ENCODE peak calls at places on chromosomes 11 and 22, in four cellular contexts. O is CD8-positive, alpha-beta T cell; N is psoas muscle; T is ovary. C is an unnamed sample.

GRCh38 chr11:74480683-74481417 is 12.7 kb downstream of the LIPT2 start:
- DNase-seq in O (no peak), T (no peak), N (no peak), C (no peak)

GRCh38 chr11:110712643-110713468 is 619 bp upstream of the ARHGAP20 start:
- DNase-seq in N (peak), T (no peak), O (no peak), C (peak)

GRCh38 chr11:116217006-116217405 is 555.8 kb downstream of the BUD13 start:
- DNase-seq in O (no peak), T (no peak), N (no peak), C (peak)

GRCh38 chr11:86668929-86669328 is 3.5 kb downstream of the ME3 start:
- DNase-seq in N (no peak), O (no peak), T (no peak), C (no peak)

GRCh38 chr11:64885367-64886286 is 7.2 kb upstream of the EHD1 start:
- DNase-seq in O (no peak), T (no peak), N (no peak), C (no peak)

GRCh38 chr22:29816128-29816527 is 21.9 kb downstream of the ASCC2 start:
- DNase-seq in N (peak), T (no peak), O (no peak), C (no peak)

GRCh38 chr11:119368121-119369034 is 13.1 kb downstream of the USP2 start:
- DNase-seq in N (peak), T (peak), O (no peak), C (no peak)

GRCh38 chr11:18384157-18384641 is 10.2 kb upstream of the LDHA start:
- DNase-seq in N (peak), T (peak), O (no peak), C (peak)

GRCh38 chr11:2675540-2675939 is 24.3 kb downstream of the KCNQ1OT1 start:
- DNase-seq in O (no peak), N (no peak), T (no peak), C (no peak)

GRCh38 chr22:47194476-47195155 is 432.2 kb downstream of the TBC1D22A start:
- DNase-seq in N (no peak), O (no peak), T (no peak), C (no peak)

GRCh38 chr11:63462126-63462525 is 28.8 kb downstream of the PLAAT5 start:
- DNase-seq in O (no peak), T (no peak), N (no peak), C (no peak)

GRCh38 chr11:75429902-75430691 is 2.9 kb downstream of the KLHL35 start:
- DNase-seq in N (peak), T (no peak), O (peak), C (peak)

GRCh38 chr11:94771390-94771789 is 3.2 kb downstream of the AMOTL1 start:
- DNase-seq in T (no peak), O (no peak), N (no peak), C (no peak)

GRCh38 chr11:65135633-65136145 is 1.4 kb upstream of the SYVN1 start:
- DNase-seq in N (no peak), O (no peak), T (no peak), C (no peak)

GRCh38 chr11:67268036-67268683 is 1.9 kb downstream of the GRK2 start:
- DNase-seq in T (no peak), O (peak), N (no peak), C (peak)

GRCh38 chr11:125435461-125436238 is 60.4 kb downstream of the FEZ1 start:
- DNase-seq in O (no peak), N (no peak), T (no peak), C (no peak)

GRCh38 chr11:70324354-70325115 is 54.0 kb downstream of the PPFIA1 start:
- DNase-seq in T (no peak), N (no peak), O (no peak), C (no peak)

GRCh38 chr22:44190381-44190976 is 9.8 kb downstream of the PARVG start:
- DNase-seq in O (no peak), T (no peak), N (no peak), C (no peak)

GRCh38 chr22:49717322-49717919 is 110.3 kb downstream of the BRD1 start:
- DNase-seq in N (no peak), T (no peak), O (no peak), C (no peak)

GRCh38 chr11:2574553-2575535 is 125.0 kb downstream of the KCNQ1OT1 start:
- DNase-seq in N (peak), O (no peak), T (peak), C (peak)

GRCh38 chr22:46450931-46451660 is 86.3 kb downstream of the CELSR1 start:
- DNase-seq in O (no peak), T (no peak), N (no peak), C (no peak)

GRCh38 chr11:94623120-94623735 is 56.1 kb downstream of the PIWIL4 start:
- DNase-seq in T (peak), N (no peak), O (peak), C (no peak)

GRCh38 chr11:2104524-2105440 is 34.4 kb downstream of the IGF2 start:
- DNase-seq in T (peak), O (no peak), N (no peak), C (no peak)

GRCh38 chr11:98183034-98183433 is 837.7 kb upstream of the CNTN5 start:
- DNase-seq in T (no peak), N (no peak), O (no peak), C (no peak)

GRCh38 chr11:12303431-12304149 is 73.8 kb upstream of the PARVA start:
- DNase-seq in T (no peak), O (no peak), N (no peak), C (no peak)

GRCh38 chr11:83895516-83895915 is 609.3 kb upstream of the CCDC90B start:
- DNase-seq in N (no peak), O (no peak), T (no peak), C (no peak)

GRCh38 chr11:613369-613968 is 2.3 kb downstream of the IRF7 start:
- DNase-seq in T (peak), N (no peak), O (peak), C (no peak)

GRCh38 chr22:26399288-26399687 is 29.8 kb upstream of the ASPHD2 start:
- DNase-seq in O (no peak), T (no peak), N (no peak), C (no peak)

GRCh38 chr11:76781861-76782500 is 1.2 kb upstream of the TSKU start:
- DNase-seq in N (no peak), T (no peak), O (no peak), C (no peak)

GRCh38 chr11:118607401-118608267 is at the start of gene PHLDB1:
- DNase-seq in T (peak), N (peak), O (peak), C (peak)

GRCh38 chr22:19903513-19903912 is 38.1 kb upstream of the COMT start:
- DNase-seq in T (no peak), O (no peak), N (no peak), C (no peak)

GRCh38 chr11:66327171-66328035 is 8.8 kb downstream of the RIN1 start:
- DNase-seq in O (no peak), N (peak), T (no peak), C (no peak)

GRCh38 chr11:92131289-92131890 is 93.2 kb upstream of the FAT3 start:
- DNase-seq in O (no peak), T (no peak), N (no peak), C (no peak)

GRCh38 chr11:114893329-114893728 is 215.0 kb downstream of the NXPE2 start:
- DNase-seq in O (no peak), N (no peak), T (no peak), C (no peak)

GRCh38 chr11:114892381-114893197 is 214.3 kb downstream of the NXPE2 start:
- DNase-seq in T (no peak), O (no peak), N (no peak), C (no peak)

GRCh38 chr11:114891911-114892310 is 213.6 kb downstream of the NXPE2 start:
- DNase-seq in T (no peak), N (no peak), O (no peak), C (no peak)

DNA sequence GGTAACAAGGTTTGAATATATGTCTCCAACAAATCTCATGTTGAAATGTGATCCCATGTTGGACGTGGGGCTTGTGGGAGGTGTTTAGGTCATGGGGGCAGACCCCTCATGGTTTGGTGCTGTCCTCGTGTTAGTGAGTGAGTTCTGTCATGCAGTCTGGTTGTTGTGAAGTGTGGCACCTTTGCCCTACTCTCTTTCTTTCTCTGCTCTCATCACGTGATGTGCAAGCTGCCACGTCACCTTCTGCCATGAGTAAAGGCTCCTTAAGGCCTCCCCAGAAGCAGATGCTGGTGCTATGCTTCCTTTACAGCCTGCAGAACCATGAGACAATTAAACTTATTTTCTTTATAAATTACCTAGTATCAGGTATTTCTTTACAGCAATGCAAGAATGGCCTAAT is 218.3 kb downstream of the NXPE2 start:
- DNase-seq in N (no peak), T (no peak), O (no peak), C (no peak)
- H3K27ac ChIP-seq in N (no peak), T (no peak), O (no peak), C (no peak)

GRCh38 chr11:45264839-45265515 is 21.2 kb downstream of the SYT13 start:
- DNase-seq in T (no peak), N (no peak), O (no peak), C (no peak)

GRCh38 chr11:45267660-45268340 is 18.3 kb downstream of the SYT13 start:
- DNase-seq in T (no peak), O (no peak), N (no peak), C (peak)

GRCh38 chr11:45265963-45266692 is 20.0 kb downstream of the SYT13 start:
- DNase-seq in O (no peak), N (no peak), T (no peak), C (no peak)

GRCh38 chr11:45269678-45270077 is 16.5 kb downstream of the SYT13 start:
- DNase-seq in O (no peak), N (no peak), T (no peak), C (no peak)

GRCh38 chr11:45266693-45267451 is 19.3 kb downstream of the SYT13 start:
- DNase-seq in O (peak), T (no peak), N (no peak), C (no peak)
- TF ChIP-seq CTCF in O (no peak), T (no peak), N (no peak), C (no peak)

GRCh38 chr22:27407369-27407985 is 394.1 kb downstream of the MN1 start:
- DNase-seq in N (no peak), T (no peak), O (no peak), C (no peak)

GRCh38 chr22:27409299-27409698 is 392.3 kb downstream of the MN1 start:
- DNase-seq in O (no peak), N (no peak), T (no peak), C (no peak)

GRCh38 chr22:27405672-27406388 is 395.7 kb downstream of the MN1 start:
- DNase-seq in T (peak), O (no peak), N (peak), C (no peak)

GRCh38 chr22:27408068-27408467 is 393.5 kb downstream of the MN1 start:
- DNase-seq in O (no peak), N (no peak), T (no peak), C (no peak)

DNA sequence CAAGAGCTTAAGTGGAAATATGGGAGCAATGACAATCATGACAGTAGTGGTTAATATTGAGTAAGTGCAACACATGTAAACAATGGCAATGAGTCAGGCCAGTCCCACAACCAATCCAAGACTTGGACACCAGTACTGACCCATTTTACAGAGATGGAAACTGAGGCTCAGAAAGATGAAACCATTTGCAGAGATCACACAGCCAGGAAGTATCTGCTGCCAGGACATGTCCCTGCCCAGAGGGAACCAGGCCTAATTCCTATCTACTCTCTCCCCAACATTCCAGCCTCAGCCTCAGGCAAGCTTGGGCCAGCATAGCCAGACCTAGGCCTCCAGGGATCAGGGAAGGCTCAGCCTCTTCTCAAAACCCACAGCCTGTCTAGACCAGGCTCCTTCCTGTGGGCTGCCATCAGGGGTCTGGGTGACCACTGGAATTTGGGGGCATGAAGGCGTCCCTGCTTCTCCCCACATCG is 395.1 kb downstream of the MN1 start:
- DNase-seq in O (no peak), N (no peak), T (no peak), C (no peak)
- H3K4me3 ChIP-seq in O (no peak), N (no peak), T (no peak), C (no peak)

GRCh38 chr22:38309614-38310517 is 7.4 kb downstream of the CSNK1E start:
- DNase-seq in O (no peak), N (no peak), T (no peak), C (no peak)
- H3K27ac ChIP-seq in O (no peak), N (peak), T (peak), C (peak)

DNA sequence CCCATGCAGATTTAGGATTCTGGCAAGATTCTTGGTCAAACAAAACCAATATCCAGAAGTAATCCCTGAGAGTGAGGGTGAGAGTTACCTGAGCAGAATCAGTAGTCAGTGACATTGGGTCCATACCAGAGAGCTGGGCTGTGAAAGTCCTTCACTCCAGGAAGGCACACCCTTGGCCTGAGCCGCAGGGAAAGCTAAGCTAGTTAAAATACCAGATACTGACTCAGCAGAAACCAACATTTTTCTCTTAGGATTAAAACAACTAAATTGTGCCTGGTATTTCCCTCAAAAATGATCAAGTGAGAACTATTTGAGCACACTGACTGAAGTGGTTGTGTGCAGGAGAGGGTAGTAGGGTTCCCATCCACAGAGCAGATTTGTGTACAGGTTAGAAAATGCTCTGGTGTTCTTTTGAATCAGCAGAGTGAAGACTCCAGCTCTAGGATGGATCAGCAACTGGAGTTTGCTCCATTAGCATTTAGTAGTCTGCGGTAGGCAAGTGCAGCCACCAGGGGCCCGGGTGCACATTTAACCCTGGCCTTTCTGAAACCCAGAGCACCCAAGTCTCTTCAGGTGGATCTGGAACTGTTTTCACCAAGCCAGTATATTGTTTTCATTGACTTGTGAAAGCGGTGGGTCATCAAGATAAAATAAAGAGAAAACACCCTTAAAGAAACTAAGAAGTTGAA is 100.7 kb upstream of the CLPB start:
- DNase-seq in O (no peak), T (no peak), N (no peak), C (no peak)
- TF ChIP-seq CTCF in O (no peak), T (no peak), N (no peak), C (no peak)

GRCh38 chr22:17366329-17366728 is 2.9 kb upstream of the CECR2 start:
- DNase-seq in O (no peak), T (no peak), N (no peak), C (no peak)
- H3K4me3 ChIP-seq in O (no peak), T (no peak), N (no peak), C (no peak)

GRCh38 chr11:121575963-121576290 is 123.2 kb upstream of the SORL1-AS1 start:
- DNase-seq in T (no peak), N (no peak), O (no peak), C (no peak)
- H3K27ac ChIP-seq in T (no peak), N (no peak), O (no peak), C (peak)

DNA sequence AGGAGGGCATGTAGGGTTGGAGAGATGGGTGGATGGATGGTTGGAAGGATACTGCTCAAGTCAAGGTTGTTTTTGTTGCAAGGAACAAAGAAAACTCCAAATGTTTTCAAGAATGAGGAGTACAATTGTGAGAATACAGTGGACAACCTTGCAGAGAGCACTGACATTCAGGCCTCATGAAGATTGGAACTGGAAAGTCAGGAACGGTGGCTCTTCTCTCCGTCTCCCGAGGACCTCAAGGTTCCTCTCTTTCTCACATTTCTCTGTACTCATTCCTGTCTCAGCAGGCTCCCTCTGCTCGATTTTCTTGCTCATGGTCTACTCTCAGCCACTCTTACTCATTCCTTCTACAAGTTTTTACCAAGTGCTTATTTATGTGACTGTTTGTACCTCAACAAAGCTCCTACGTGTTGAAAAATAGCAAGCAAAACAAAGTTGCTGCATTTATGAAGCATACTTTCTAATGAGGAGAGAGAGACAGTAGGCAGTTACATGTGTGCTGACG is 97.6 kb downstream of the SWAP70 start:
- DNase-seq in T (no peak), O (no peak), N (no peak), C (no peak)
- TF ChIP-seq CTCF in T (no peak), O (no peak), N (no peak), C (no peak)

DNA sequence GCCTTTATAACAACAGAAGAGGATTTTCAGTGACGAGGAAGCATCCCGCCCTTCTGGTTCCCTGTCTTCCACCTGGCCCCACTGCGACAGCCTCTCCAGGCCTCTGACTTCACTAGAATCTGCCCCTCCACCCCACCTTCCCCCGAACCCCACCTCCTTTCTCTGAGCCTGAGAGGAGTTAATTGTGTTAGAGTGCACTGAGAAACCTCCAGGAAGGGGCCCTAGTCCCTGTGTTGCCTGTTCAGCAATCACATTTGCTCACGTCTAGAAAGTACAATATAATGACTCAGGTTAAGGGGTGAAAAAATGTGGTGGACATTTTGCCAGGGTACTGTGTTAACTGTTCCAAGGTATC is 38.8 kb downstream of the PTPRJ start:
- DNase-seq in N (no peak), T (no peak), O (no peak), C (no peak)
- H3K4me3 ChIP-seq in N (no peak), T (no peak), O (no peak), C (peak)